ENCODE peak calls at places on chromosome 10, in nine cellular contexts. V is amygdala, N is memory B cell, O is T-helper 17 cell, J is HL-60, M is HT1080, L is mucosa of gallbladder, H is GM13977, Z is endothelial cell. I is an unnamed sample.

GRCh38 chr10:76071638-76072317 is 640.4 kb downstream of the LRMDA start:
- DNase-seq in N (no peak), J (no peak), M (no peak), V (no peak), O (no peak), Z (no peak), H (no peak), L (no peak), I (no peak)

GRCh38 chr10:15122477-15123030 is 25.4 kb downstream of the RPP38 start:
- DNase-seq in V (no peak), O (no peak), M (no peak), N (no peak), L (no peak), Z (no peak), H (peak), J (no peak), I (no peak)

GRCh38 chr10:50579491-50580259 is 44.1 kb downstream of the SGMS1 start:
- DNase-seq in O (no peak), L (no peak), N (no peak), H (no peak), J (no peak), M (no peak), V (no peak), Z (no peak), I (peak)

GRCh38 chr10:123521076-123521475 is 145.1 kb upstream of the GPR26 start:
- DNase-seq in H (no peak), M (no peak), J (no peak), V (no peak), Z (no peak), N (no peak), O (no peak), L (no peak), I (no peak)

GRCh38 chr10:127117125-127117524 is 79.3 kb downstream of the INSYN2A start:
- DNase-seq in L (peak), Z (peak), N (no peak), M (peak), H (no peak), J (no peak), O (no peak), V (no peak), I (peak)

GRCh38 chr10:22597142-22597541 is 117.2 kb downstream of the PIP4K2A start:
- DNase-seq in J (no peak), H (peak), L (no peak), N (no peak), Z (no peak), M (no peak), O (no peak), V (no peak), I (no peak)

GRCh38 chr10:58588673-58589265 is 76.1 kb downstream of the BICC1 start:
- DNase-seq in Z (peak), V (no peak), J (no peak), O (no peak), H (no peak), M (no peak), N (no peak), L (no peak), I (no peak)

GRCh38 chr10:44818721-44819127 is 92.4 kb upstream of the TMEM72 start:
- DNase-seq in Z (no peak), M (no peak), V (no peak), H (no peak), L (no peak), N (no peak), J (no peak), O (no peak), I (no peak)

GRCh38 chr10:101901340-101901739 is 57.7 kb upstream of the KCNIP2 start:
- DNase-seq in O (no peak), Z (no peak), M (no peak), L (no peak), H (peak), N (peak), V (no peak), J (no peak), I (no peak)

GRCh38 chr10:132889091-132889490 is 53.3 kb downstream of the CFAP46 start:
- DNase-seq in L (no peak), H (no peak), M (peak), N (no peak), V (no peak), Z (no peak), J (no peak), O (peak), I (no peak)

GRCh38 chr10:36349445-36350063 is 707.5 kb upstream of the FZD8 start:
- DNase-seq in J (no peak), H (no peak), V (no peak), M (peak), O (no peak), L (no peak), Z (no peak), N (no peak), I (no peak)

GRCh38 chr10:78419481-78420265 is 386.0 kb downstream of the RPS24 start:
- DNase-seq in M (no peak), L (no peak), V (no peak), N (no peak), O (no peak), Z (no peak), J (no peak), H (no peak), I (no peak)

GRCh38 chr10:107631876-107632275 is 467.4 kb upstream of the SORCS1 start:
- DNase-seq in N (no peak), M (no peak), Z (no peak), O (no peak), V (no peak), H (no peak), J (no peak), L (no peak), I (no peak)

GRCh38 chr10:77455538-77455937 is 182.1 kb downstream of the KCNMA1 start:
- DNase-seq in J (no peak), M (peak), L (no peak), N (no peak), Z (no peak), H (no peak), O (no peak), V (no peak), I (no peak)

GRCh38 chr10:88932539-88933256 is 19.9 kb downstream of the ACTA2 start:
- DNase-seq in Z (peak), J (no peak), M (peak), L (peak), N (peak), O (peak), V (no peak), H (peak), I (peak)

GRCh38 chr10:60137292-60137992 is 231.1 kb upstream of the CCDC6 start:
- DNase-seq in L (no peak), N (no peak), J (no peak), O (no peak), M (no peak), Z (no peak), V (no peak), H (no peak), I (no peak)

GRCh38 chr10:31484407-31485135 is 165.6 kb downstream of the ZEB1 start:
- DNase-seq in Z (no peak), J (no peak), H (no peak), V (no peak), O (no peak), L (no peak), N (no peak), M (no peak), I (no peak)

GRCh38 chr10:22912763-22913389 is 15.0 kb upstream of the ARMC3 start:
- DNase-seq in L (no peak), M (no peak), Z (no peak), J (no peak), H (no peak), N (no peak), O (no peak), V (no peak), I (no peak)

GRCh38 chr10:113576853-113577252 is 24.0 kb downstream of the HABP2 start:
- DNase-seq in L (no peak), Z (peak), N (no peak), V (no peak), O (no peak), H (no peak), M (no peak), J (peak), I (peak)

GRCh38 chr10:81108516-81109199 is 571.0 kb downstream of the SH2D4B start:
- DNase-seq in H (peak), O (no peak), M (peak), L (peak), J (no peak), N (no peak), Z (no peak), V (no peak), I (no peak)

GRCh38 chr10:123016228-123016627 is 7.4 kb downstream of the ACADSB start:
- DNase-seq in N (no peak), L (no peak), Z (no peak), M (no peak), J (no peak), O (no peak), V (no peak), H (no peak), I (no peak)

GRCh38 chr10:51397244-51397643 is 302.2 kb downstream of the CSTF2T start:
- DNase-seq in L (no peak), N (no peak), J (no peak), V (no peak), H (no peak), O (no peak), Z (no peak), M (no peak), I (no peak)

GRCh38 chr10:117892681-117893220 is 154.0 kb downstream of the RAB11FIP2 start:
- DNase-seq in N (no peak), V (no peak), J (no peak), H (no peak), M (no peak), L (no peak), Z (no peak), O (no peak), I (no peak)

GRCh38 chr10:15254808-15255655 is 86.5 kb upstream of the NMT2 start:
- DNase-seq in O (no peak), Z (peak), H (peak), M (no peak), N (no peak), V (no peak), J (no peak), L (no peak), I (no peak)

GRCh38 chr10:51073461-51074237 is 638 bp upstream of the PRKG1 start:
- DNase-seq in H (peak), J (no peak), M (no peak), N (no peak), Z (peak), L (no peak), O (no peak), V (no peak), I (no peak)

GRCh38 chr10:80158126-80158525 is 25.6 kb downstream of the PLAC9 start:
- DNase-seq in J (no peak), L (no peak), H (no peak), V (no peak), M (no peak), Z (no peak), O (no peak), N (no peak), I (no peak)

GRCh38 chr10:77949167-77949566 is 22.6 kb upstream of the DLG5 start:
- DNase-seq in O (no peak), Z (peak), N (no peak), H (no peak), J (no peak), M (peak), V (no peak), L (no peak), I (peak)

GRCh38 chr10:31133251-31133627 is 101.6 kb upstream of the ZNF438 start:
- DNase-seq in J (no peak), Z (no peak), N (no peak), O (no peak), L (no peak), V (no peak), M (no peak), H (no peak), I (no peak)

I was measured in HT-29.